ENCODE peak calls at places on chromosomes 11 and 22, in eight cellular contexts. N is HCT116, P is chondrocyte, E is Peyer's patch, W is keratinocyte, D is prostate gland, O is PC-3, B is mucosa of descending colon. T is an unnamed sample.

GRCh38 chr11:134079317-134079716 is 10.4 kb downstream of the JAM3 start:
- DNase-seq in N (no peak), E (no peak), P (no peak), B (no peak), D (no peak), O (no peak), W (no peak), T (no peak)

GRCh38 chr22:49636214-49636613 is 191.5 kb downstream of the BRD1 start:
- DNase-seq in E (no peak), B (no peak), D (no peak), W (no peak), P (no peak), N (no peak), O (no peak), T (no peak)

GRCh38 chr11:112128483-112129121 is 35.3 kb downstream of the IL18 start:
- DNase-seq in W (peak), E (no peak), B (peak), N (peak), P (no peak), D (peak), O (peak), T (no peak)

GRCh38 chr22:43159484-43160178 is 8.3 kb downstream of the TSPO start:
- DNase-seq in P (no peak), B (peak), N (no peak), E (no peak), W (no peak), O (no peak), D (no peak), T (no peak)

GRCh38 chr11:44785856-44786606 is 59.3 kb downstream of the TSPAN18 start:
- DNase-seq in W (no peak), E (no peak), O (peak), N (no peak), P (peak), D (no peak), B (no peak), T (no peak)

GRCh38 chr11:117992620-117993019 is 6.4 kb downstream of the IL10RA start:
- DNase-seq in E (no peak), W (no peak), D (no peak), O (no peak), P (no peak), B (no peak), N (no peak), T (no peak)

GRCh38 chr22:24590596-24591173 is 2.2 kb downstream of the LRRC75B start:
- DNase-seq in D (no peak), W (no peak), P (no peak), N (no peak), E (no peak), B (no peak), O (no peak), T (no peak)

GRCh38 chr22:49350441-49351121 is 477.1 kb downstream of the BRD1 start:
- DNase-seq in B (no peak), P (peak), E (no peak), D (no peak), O (no peak), N (no peak), W (no peak), T (no peak)

GRCh38 chr11:61298663-61299244 is 3.6 kb upstream of the VWCE start:
- DNase-seq in D (no peak), W (no peak), N (no peak), B (no peak), E (no peak), O (no peak), P (no peak), T (no peak)

DNA sequence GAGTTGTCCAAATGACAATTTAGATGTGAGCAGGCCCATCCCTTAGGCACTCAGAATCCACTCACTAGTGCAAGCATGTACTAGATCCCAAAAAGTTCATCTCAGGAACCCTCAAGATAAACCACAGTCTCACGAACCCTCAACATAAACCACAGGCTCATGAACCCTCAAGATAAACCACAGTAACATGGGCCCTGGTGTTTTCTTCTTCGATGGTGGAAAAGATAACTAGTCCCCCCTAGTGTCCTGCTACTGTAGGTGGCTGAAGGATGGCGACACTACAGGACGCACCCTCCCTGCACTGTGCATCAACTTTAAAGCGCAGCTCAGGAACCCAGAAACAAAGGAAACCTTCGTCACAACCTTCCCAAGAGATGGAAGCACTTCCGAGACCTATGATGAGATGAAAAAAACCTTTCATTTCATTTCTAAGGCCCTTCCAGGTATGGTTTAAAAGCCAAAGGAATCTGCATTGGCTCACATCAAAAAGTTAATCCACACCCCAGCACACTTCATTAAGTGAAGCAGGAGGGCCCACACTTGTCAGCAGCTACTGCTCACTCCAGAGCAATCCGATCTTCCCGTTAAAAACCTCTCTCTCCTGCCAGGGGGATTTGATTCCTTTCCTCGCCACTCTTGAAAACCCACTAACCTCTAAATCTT is 2.4 kb downstream of the LARGE1 start:
- DNase-seq in W (no peak), O (no peak), D (no peak), E (no peak), N (no peak), B (peak), P (no peak), T (no peak)
- TF ChIP-seq CTCF in W (peak), O (no peak), D (peak), E (peak), N (no peak), B (no peak), P (peak), T (no peak)

DNA sequence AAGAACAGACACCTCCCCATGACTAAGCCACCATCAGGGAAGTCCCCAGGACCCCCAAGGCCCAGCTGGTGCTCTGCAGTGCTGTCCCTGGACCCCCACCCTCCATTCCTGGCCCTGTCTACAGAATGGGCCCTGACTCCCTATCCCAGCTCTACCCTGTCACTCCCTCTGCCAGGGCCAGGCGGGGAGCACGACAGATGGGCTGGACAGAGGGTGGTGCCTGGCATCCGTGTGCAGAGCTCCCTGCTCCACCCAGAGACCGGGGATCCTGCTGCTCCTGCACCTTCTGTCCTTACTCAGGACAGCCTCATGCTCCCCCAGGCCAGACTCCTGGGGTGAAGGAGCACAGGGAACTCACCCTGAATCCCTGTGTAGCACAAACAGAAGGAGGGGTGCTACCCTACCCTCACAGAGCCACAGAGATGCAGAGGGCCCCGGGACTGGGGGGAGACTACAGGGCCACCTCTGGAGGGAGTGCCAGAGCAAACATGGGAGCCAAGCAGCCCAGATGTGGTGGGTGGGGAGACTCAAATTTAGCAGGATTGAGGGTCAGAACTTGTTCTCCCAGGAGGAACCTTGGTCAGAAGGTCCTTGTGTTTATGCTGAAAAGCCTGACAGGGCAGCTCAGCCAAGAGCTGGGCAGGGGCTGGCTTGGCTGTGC is 2.0 kb downstream of the ARVCF start:
- DNase-seq in O (no peak), W (no peak), D (no peak), B (peak), E (no peak), P (no peak), N (no peak), T (no peak)
- TF ChIP-seq CTCF in O (no peak), W (no peak), D (no peak), B (no peak), E (no peak), P (no peak), N (no peak), T (no peak)

DNA sequence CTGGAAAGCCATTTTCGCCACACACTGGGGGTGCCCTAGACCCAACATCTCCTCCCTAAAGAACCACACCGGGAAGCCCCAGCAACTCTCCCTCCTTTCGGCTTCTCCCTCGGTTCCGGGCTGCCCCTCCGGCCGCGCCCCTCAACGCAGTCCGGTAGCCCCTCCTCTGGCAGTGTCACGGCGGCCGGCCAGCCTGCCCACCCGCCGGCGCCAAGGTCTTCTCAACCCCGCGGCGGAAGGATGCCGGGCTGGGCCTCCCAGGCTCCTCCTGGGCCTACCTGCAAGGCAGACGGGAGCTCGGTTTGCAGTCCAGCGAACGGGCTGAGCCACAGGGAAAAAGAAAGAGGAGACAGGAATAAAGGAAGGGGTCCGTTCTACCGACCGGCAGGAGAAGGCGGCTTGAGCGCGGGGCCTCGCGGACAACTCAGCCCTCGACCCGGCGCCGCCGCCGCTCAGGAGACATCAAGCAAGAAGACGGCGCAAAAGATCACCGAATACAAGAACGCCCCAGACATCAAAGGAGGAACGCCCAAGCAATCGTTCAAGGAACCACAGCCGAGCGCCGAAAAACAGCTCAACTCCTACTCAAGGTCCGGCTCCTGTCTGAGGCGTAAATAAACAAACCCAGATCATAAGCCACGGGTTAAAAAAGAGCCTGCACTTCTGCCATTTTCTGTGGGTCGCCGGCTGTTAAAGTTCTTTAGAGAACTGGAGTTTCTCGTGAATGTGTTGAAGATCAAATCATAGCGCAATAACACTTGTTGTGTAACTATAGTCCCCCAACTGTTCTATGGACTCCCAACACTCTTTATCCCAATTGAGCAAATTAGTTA is at the start of gene AMBRA1:
- DNase-seq in W (peak), B (peak), N (peak), O (peak), E (peak), D (peak), P (peak), T (peak)
- TF ChIP-seq CTCF in W (no peak), B (no peak), N (no peak), O (no peak), E (no peak), D (no peak), P (no peak), T (no peak)

GRCh38 chr22:36419177-36419911 is 31.6 kb upstream of the MYH9 start:
- DNase-seq in E (peak), D (no peak), O (no peak), W (no peak), B (peak), P (no peak), N (no peak), T (no peak)
- TF ChIP-seq CTCF in E (no peak), D (no peak), O (no peak), W (no peak), B (no peak), P (no peak), N (no peak), T (no peak)

GRCh38 chr22:31138126-31138525 is 2.2 kb downstream of the PLA2G3 start:
- DNase-seq in P (peak), O (no peak), W (no peak), E (no peak), D (no peak), B (no peak), N (no peak), T (no peak)

GRCh38 chr22:31140746-31141145 is 438 bp upstream of the PLA2G3 start:
- DNase-seq in O (no peak), W (no peak), N (no peak), E (no peak), D (no peak), P (no peak), B (no peak), T (no peak)

GRCh38 chr22:31139066-31139465 is 1.2 kb downstream of the PLA2G3 start:
- DNase-seq in B (no peak), W (no peak), O (no peak), N (no peak), P (no peak), D (no peak), E (no peak), T (no peak)

GRCh38 chr22:31141551-31141950 is 1.2 kb upstream of the PLA2G3 start:
- DNase-seq in P (no peak), B (no peak), W (no peak), D (no peak), N (no peak), O (no peak), E (no peak), T (no peak)

GRCh38 chr22:31139866-31140716 is at the start of gene PLA2G3:
- DNase-seq in O (no peak), W (no peak), B (no peak), N (no peak), P (peak), D (peak), E (no peak), T (no peak)
- TF ChIP-seq CTCF in O (no peak), W (no peak), B (no peak), N (no peak), P (peak), D (no peak), E (no peak), T (no peak)

GRCh38 chr11:16252373-16252772 is 104.0 kb downstream of the SOX6 start:
- DNase-seq in E (no peak), N (no peak), W (no peak), D (no peak), P (no peak), B (peak), O (peak), T (no peak)
- TF ChIP-seq CTCF in E (peak), N (peak), W (no peak), D (no peak), P (peak), B (no peak), O (no peak), T (no peak)